ENCODE peak calls at places on chromosomes 7 and 10, in ten cellular contexts. B is ascending aorta; Z is left cardiac atrium; M is EL; Q is C1 segment of cervical spinal cord; A is activated T-cell treated with anti-CD3 and anti-CD28 coated beads, Interleukin-2, amount 50 U/mL, for 72 hours; D is NCI-H345; S is NB4; G is PC-9; O is NCI-H1105 treated with DMSO at 0.1 percent for 48 hours. V is an unnamed sample.
A peak's percentile ranks its signal among the peaks of the same experiment; 100 is the strongest.

GRCh38 chr7:119963654-119964053 is 309.3 kb upstream of the KCND2 start:
- DNase-seq in G (no peak), Z (no peak), M (no peak), B (no peak), O (no peak), A (no peak), D (no peak), S (no peak), Q (no peak), V (no peak)

GRCh38 chr10:132929953-132930640 is 12.3 kb downstream of the CFAP46 start:
- DNase-seq in G (no peak), M (no peak), Z (no peak), A (no peak), O (no peak), D (no peak), Q (no peak), S (peak; percentile 34), B (no peak), V (no peak)

GRCh38 chr10:50347394-50347802 is 96.1 kb upstream of the ASAH2 start:
- DNase-seq in M (no peak), Z (no peak), A (no peak), G (no peak), B (no peak), O (no peak), Q (no peak), S (peak; percentile 4), D (no peak), V (no peak)

GRCh38 chr7:115952832-115953231 is 77.7 kb downstream of the TFEC start:
- DNase-seq in Q (no peak), G (no peak), O (no peak), Z (no peak), D (no peak), M (no peak), S (no peak), B (no peak), A (no peak), V (no peak)

GRCh38 chr10:119742988-119743646 is 17.3 kb downstream of the INPP5F start:
- DNase-seq in G (no peak), Q (no peak), S (no peak), B (no peak), Z (no peak), D (no peak), A (no peak), O (no peak), M (peak; percentile 22), V (no peak)

GRCh38 chr10:95451150-95451549 is 110.0 kb downstream of the SORBS1 start:
- DNase-seq in A (no peak), B (no peak), M (no peak), S (no peak), G (no peak), Z (no peak), D (no peak), O (no peak), Q (no peak), V (no peak)

GRCh38 chr10:63720072-63720537 is 198.9 kb downstream of the REEP3 start:
- DNase-seq in D (peak; percentile 51), Z (no peak), S (peak; percentile 73), Q (peak; percentile 19), M (peak; percentile 47), G (peak; percentile 53), B (no peak), O (peak; percentile 75), A (peak; percentile 54), V (no peak)

GRCh38 chr10:90197766-90198165 is 496.4 kb downstream of the KIF20B start:
- DNase-seq in Z (no peak), B (no peak), S (no peak), D (no peak), G (no peak), A (no peak), O (no peak), Q (no peak), M (peak; percentile 71), V (peak; percentile 38)

GRCh38 chr7:107854454-107854853 is 36.5 kb upstream of the DLD start:
- DNase-seq in Q (no peak), Z (no peak), M (no peak), D (no peak), B (no peak), G (no peak), S (no peak), O (no peak), A (no peak), V (no peak)

GRCh38 chr10:129905553-129905952 is 58.5 kb downstream of the EBF3 start:
- DNase-seq in A (no peak), D (no peak), S (no peak), B (no peak), G (no peak), M (no peak), Q (no peak), Z (no peak), O (no peak), V (no peak)

GRCh38 chr7:122433765-122434164 is 129.2 kb upstream of the FEZF1 start:
- DNase-seq in G (no peak), S (no peak), D (no peak), Z (no peak), A (no peak), B (no peak), M (no peak), O (no peak), Q (no peak), V (no peak)

GRCh38 chr10:27433976-27434375 is 70.1 kb upstream of the RAB18 start:
- DNase-seq in Q (no peak), G (no peak), D (no peak), A (no peak), M (no peak), S (no peak), B (no peak), Z (no peak), O (no peak), V (no peak)

GRCh38 chr7:129067943-129068548 is 13.1 kb upstream of the TNPO3 start:
- DNase-seq in Z (no peak), D (no peak), S (peak; percentile 69), B (no peak), Q (no peak), A (no peak), M (no peak), O (no peak), G (no peak), V (no peak)

GRCh38 chr10:12481956-12482355 is 132.6 kb downstream of the CAMK1D start:
- DNase-seq in B (no peak), A (no peak), Q (no peak), D (peak; percentile 40), Z (no peak), G (no peak), O (no peak), M (no peak), S (no peak), V (no peak)

GRCh38 chr10:116756277-116756676 is 13.9 kb upstream of the HSPA12A start:
- DNase-seq in M (no peak), D (no peak), B (no peak), Q (peak; percentile 74), Z (no peak), A (no peak), O (no peak), G (no peak), S (no peak), V (no peak)

GRCh38 chr10:106929291-106929925 is 235.1 kb downstream of the SORCS1 start:
- DNase-seq in A (no peak), O (no peak), M (no peak), D (no peak), G (no peak), S (no peak), B (no peak), Q (no peak), Z (no peak), V (no peak)

GRCh38 chr10:74021248-74022055 is 23.5 kb downstream of the VCL start:
- DNase-seq in O (no peak), D (no peak), G (no peak), S (peak; percentile 28), Z (no peak), M (peak; percentile 73), A (no peak), Q (no peak), B (no peak), V (peak; percentile 28)

V was measured in stromal cell of bone marrow.